ENCODE peak calls at places on chromosome 4, in ten cellular contexts. O is trophoblast cell, N is fibroblast of mammary gland, L is COR-L47, S is ascending aorta, B is NCI-H1930, D is LoVo, X is D341Med, G is upper lobe of left lung, U is NB4. Q is an unnamed sample.

GRCh38 chr4:56468097-56468422 is 643 bp downstream of the SRP72 start:
- DNase-seq in O (peak), N (peak), L (no peak), S (no peak), B (no peak), D (peak), X (peak), G (peak), U (no peak), Q (no peak)

GRCh38 chr4:114519368-114519767 is 79.2 kb upstream of the UGT8 start:
- DNase-seq in O (no peak), N (no peak), L (no peak), S (no peak), B (no peak), D (no peak), X (no peak), G (no peak), U (no peak), Q (no peak)

GRCh38 chr4:7074423-7074822 is 6.6 kb upstream of the GRPEL1 start:
- DNase-seq in O (no peak), N (no peak), L (no peak), S (no peak), B (no peak), D (peak), X (no peak), G (no peak), U (no peak), Q (peak)

GRCh38 chr4:91099666-91100065 is 972.5 kb downstream of the CCSER1 start:
- DNase-seq in O (no peak), N (no peak), L (no peak), S (no peak), B (no peak), D (no peak), X (no peak), G (no peak), U (no peak), Q (no peak)

GRCh38 chr4:80266902-80267380 is 477 bp downstream of the FGF5 start:
- DNase-seq in O (no peak), N (peak), L (peak), S (no peak), B (no peak), D (no peak), X (peak), G (no peak), U (peak), Q (peak)

GRCh38 chr4:51942108-51942832 is 77.9 kb downstream of the LRRC66 start:
- DNase-seq in O (no peak), N (peak), L (no peak), S (no peak), B (no peak), D (no peak), X (no peak), G (no peak), U (no peak), Q (peak)

GRCh38 chr4:152957437-152958185 is 21.5 kb downstream of the FHDC1 start:
- DNase-seq in O (no peak), N (no peak), L (no peak), S (no peak), B (no peak), D (peak), X (no peak), G (peak), U (no peak), Q (no peak)

GRCh38 chr4:71526626-71527406 is 188.0 kb downstream of the SLC4A4 start:
- DNase-seq in O (no peak), N (no peak), L (no peak), S (no peak), B (no peak), D (no peak), X (no peak), G (no peak), U (peak), Q (peak)

GRCh38 chr4:41569957-41570356 is 32.0 kb downstream of the LIMCH1 start:
- DNase-seq in O (no peak), N (no peak), L (no peak), S (peak), B (no peak), D (no peak), X (no peak), G (no peak), U (no peak), Q (peak)

GRCh38 chr4:16582036-16582435 is 316.4 kb downstream of the LDB2 start:
- DNase-seq in O (no peak), N (no peak), L (no peak), S (no peak), B (no peak), D (no peak), X (no peak), G (no peak), U (no peak), Q (no peak)

GRCh38 chr4:39825741-39826231 is 127.8 kb downstream of the UBE2K start:
- DNase-seq in O (peak), N (peak), L (no peak), S (no peak), B (no peak), D (no peak), X (no peak), G (no peak), U (no peak), Q (peak)

GRCh38 chr4:30767147-30767546 is 47.0 kb downstream of the PCDH7 start:
- DNase-seq in O (no peak), N (no peak), L (no peak), S (no peak), B (no peak), D (no peak), X (no peak), G (no peak), U (no peak), Q (no peak)

Q was measured in EH.